ENCODE peak calls at places on chromosomes 7 and 10, in eight cellular contexts. V is dorsolateral prefrontal cortex; F is mammary epithelial cell; P is left lung; O is glutamatergic neuron; C is fibroblast of lung; B is CD4-positive, alpha-beta T cell; I is K562. Y is an unnamed sample.
A peak's percentile ranks its signal among the peaks of the same experiment; 100 is the strongest.

GRCh38 chr7:138837627-138838026 is 39.6 kb upstream of the ATP6V0A4 start:
- DNase-seq in V (no peak), F (no peak), P (no peak), O (no peak), C (peak; percentile 46), B (no peak), I (no peak), Y (no peak)

GRCh38 chr10:70587045-70587658 is 15.4 kb downstream of the PRF1 start:
- DNase-seq in V (no peak), F (no peak), P (no peak), O (no peak), C (no peak), B (no peak), I (no peak), Y (no peak)

GRCh38 chr10:101030492-101031127 is 319 bp downstream of the PDZD7 start:
- DNase-seq in V (no peak), F (no peak), P (no peak), O (no peak), C (no peak), B (no peak), I (no peak), Y (no peak)

GRCh38 chr10:8137726-8138125 is 83.2 kb downstream of the GATA3 start:
- DNase-seq in V (no peak), F (no peak), P (no peak), O (no peak), C (no peak), B (no peak), I (no peak), Y (no peak)

GRCh38 chr10:14671383-14671782 is 103.3 kb downstream of the FAM107B start:
- DNase-seq in V (no peak), F (no peak), P (no peak), O (no peak), C (no peak), B (no peak), I (no peak), Y (no peak)

GRCh38 chr7:36521911-36522310 is 132.2 kb downstream of the ANLN start:
- DNase-seq in V (no peak), F (no peak), P (no peak), O (no peak), C (no peak), B (no peak), I (no peak), Y (no peak)

GRCh38 chr7:20952891-20953290 is 166.2 kb upstream of the SP8 start:
- DNase-seq in V (no peak), F (no peak), P (no peak), O (no peak), C (no peak), B (no peak), I (no peak), Y (no peak)

GRCh38 chr10:33136781-33137180 is 178.8 kb upstream of the ITGB1 start:
- DNase-seq in V (no peak), F (peak; percentile 89), P (no peak), O (no peak), C (no peak), B (no peak), I (no peak), Y (no peak)

GRCh38 chr7:33107136-33108066 is 1.8 kb downstream of the RP9 start:
- DNase-seq in V (no peak), F (peak; percentile 54), P (no peak), O (peak; percentile 47), C (peak; percentile 63), B (peak; percentile 15), I (no peak), Y (peak; percentile 11)

GRCh38 chr7:38681882-38682281 is 50.7 kb upstream of the AMPH start:
- DNase-seq in V (no peak), F (no peak), P (no peak), O (no peak), C (peak; percentile 30), B (no peak), I (no peak), Y (no peak)

GRCh38 chr10:49559476-49559875 is 20.6 kb upstream of the ERCC6 start:
- DNase-seq in V (no peak), F (no peak), P (no peak), O (no peak), C (no peak), B (no peak), I (no peak), Y (no peak)

GRCh38 chr10:29874604-29875269 is 184.6 kb downstream of the JCAD start:
- DNase-seq in V (no peak), F (no peak), P (no peak), O (no peak), C (no peak), B (no peak), I (no peak), Y (no peak)

GRCh38 chr7:3149231-3149960 is 105.7 kb upstream of the CARD11 start:
- DNase-seq in V (no peak), F (no peak), P (no peak), O (no peak), C (no peak), B (no peak), I (no peak), Y (no peak)

GRCh38 chr10:88728107-88728763 is 22.2 kb downstream of the LIPK start:
- DNase-seq in V (no peak), F (peak; percentile 3), P (peak; percentile 76), O (peak; percentile 74), C (no peak), B (peak; percentile 2), I (peak; percentile 9), Y (peak; percentile 6)

GRCh38 chr10:124319926-124320391 is 98.8 kb downstream of the OAT start:
- DNase-seq in V (no peak), F (no peak), P (no peak), O (no peak), C (no peak), B (no peak), I (no peak), Y (no peak)

GRCh38 chr10:78551184-78552005 is 517.4 kb upstream of the ZMIZ1 start:
- DNase-seq in V (no peak), F (no peak), P (no peak), O (no peak), C (no peak), B (no peak), I (no peak), Y (peak; percentile 38)

GRCh38 chr7:27096756-27097514 is 1.1 kb upstream of the HOXA1 start:
- DNase-seq in V (no peak), F (peak; percentile 57), P (peak; percentile 87), O (no peak), C (peak; percentile 61), B (no peak), I (no peak), Y (no peak)

GRCh38 chr10:108465871-108466641 is 1301.5 kb upstream of the SORCS1 start:
- DNase-seq in V (peak; percentile 54), F (peak; percentile 1), P (peak; percentile 87), O (peak; percentile 57), C (no peak), B (no peak), I (no peak), Y (peak; percentile 24)

GRCh38 chr10:85524001-85524400 is 842.6 kb downstream of the GRID1 start:
- DNase-seq in V (no peak), F (no peak), P (no peak), O (no peak), C (no peak), B (no peak), I (no peak), Y (no peak)

GRCh38 chr7:124059375-124059774 is 26.5 kb upstream of the TMEM229A start:
- DNase-seq in V (no peak), F (no peak), P (no peak), O (no peak), C (no peak), B (no peak), I (no peak), Y (no peak)

GRCh38 chr7:92567460-92567859 is 22.7 kb downstream of the FAM133B start:
- DNase-seq in V (no peak), F (peak; percentile 91), P (no peak), O (no peak), C (peak; percentile 33), B (no peak), I (no peak), Y (no peak)

GRCh38 chr10:36283827-36284226 is 641.7 kb upstream of the FZD8 start:
- DNase-seq in V (no peak), F (no peak), P (peak; percentile 51), O (no peak), C (no peak), B (no peak), I (no peak), Y (no peak)

GRCh38 chr7:76069238-76069638 is 21.3 kb downstream of the MDH2 start:
- DNase-seq in V (peak; percentile 52), F (peak; percentile 93), P (no peak), O (no peak), C (peak; percentile 93), B (no peak), I (peak; percentile 39), Y (no peak)
- TF ChIP-seq CTCF in V (no peak), F (peak; percentile 76), P (no peak), O (no peak), C (peak; percentile 23), B (no peak), I (peak; percentile 50), Y (no peak)

GRCh38 chr10:126160971-126161630 is 227.2 kb downstream of the ADAM12 start:
- DNase-seq in V (no peak), F (no peak), P (no peak), O (no peak), C (peak; percentile 58), B (no peak), I (no peak), Y (no peak)
- TF ChIP-seq CTCF in V (no peak), F (peak; percentile 36), P (no peak), O (no peak), C (no peak), B (no peak), I (peak; percentile 26), Y (peak; percentile 61)

DNA sequence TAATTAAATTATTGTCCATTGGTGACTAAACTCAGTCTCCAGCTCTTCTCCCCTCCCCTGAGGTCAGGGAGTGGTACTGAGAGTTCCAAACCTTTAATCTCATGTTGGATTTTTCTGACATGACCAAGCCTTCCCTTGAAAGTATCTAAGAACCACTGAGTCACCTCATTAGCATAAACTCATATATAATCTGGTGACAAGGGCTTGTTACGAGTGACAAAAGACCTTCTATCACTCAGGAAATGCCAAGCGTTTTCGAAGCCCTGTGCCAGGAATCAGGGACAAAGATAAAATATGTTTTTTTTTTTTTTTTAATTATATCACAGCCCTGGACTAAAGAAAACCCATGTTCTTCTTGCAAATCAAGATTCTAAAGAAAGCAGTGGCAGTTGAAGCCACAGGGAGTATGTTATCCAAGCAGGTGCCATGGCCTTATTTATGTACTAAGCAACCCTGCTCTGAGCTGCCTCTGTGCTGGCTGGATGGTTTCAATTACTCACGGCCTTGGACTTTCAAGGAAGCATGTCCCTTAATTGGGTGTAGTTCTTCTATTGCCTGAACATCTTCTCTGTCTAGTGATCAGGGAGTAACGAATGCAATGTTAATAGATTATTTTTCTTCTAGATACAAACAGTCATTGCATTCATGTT is 169.0 kb upstream of the PRKCQ start:
- DNase-seq in V (no peak), F (peak; percentile 90), P (no peak), O (no peak), C (peak; percentile 58), B (no peak), I (no peak), Y (no peak)
- TF ChIP-seq CTCF in V (no peak), F (no peak), P (no peak), O (no peak), C (no peak), B (no peak), I (no peak), Y (no peak)

DNA sequence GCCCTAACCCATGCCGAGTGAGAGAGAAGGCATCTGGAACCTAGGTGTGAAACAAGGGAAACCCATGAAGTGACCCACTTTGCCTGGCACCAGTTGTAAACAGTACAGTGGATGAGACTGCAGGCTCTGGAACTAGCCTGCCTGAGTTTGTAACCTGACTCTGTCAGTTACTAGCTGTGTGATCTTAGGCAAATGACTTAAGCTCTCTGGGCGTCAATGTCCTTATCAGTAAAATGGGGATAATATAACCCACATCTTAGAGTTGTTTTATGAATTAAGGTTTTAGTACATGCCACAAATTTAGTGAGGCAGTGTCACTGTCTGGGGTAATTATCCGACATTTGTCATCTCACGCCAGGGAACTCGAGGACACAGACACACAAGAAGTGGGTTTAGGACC is 82.9 kb upstream of the AGK start:
- DNase-seq in V (no peak), F (no peak), P (no peak), O (no peak), C (no peak), B (no peak), I (no peak), Y (no peak)
- TF ChIP-seq CTCF in V (no peak), F (no peak), P (no peak), O (no peak), C (no peak), B (no peak), I (no peak), Y (no peak)

Y was measured in neural crest cell.